ENCODE peak calls at places on chromosomes 13 and 19, in nine cellular contexts. I, S, F, V, M, Q, J, L and W are unnamed samples.

GRCh38 chr13:112236539-112237197 is 139.5 kb upstream of the SPACA7 start:
- DNase-seq in S (no peak), L (no peak), M (no peak), I (no peak), Q (no peak), J (no peak), V (no peak), F (no peak), W (no peak)

GRCh38 chr19:6060600-6061391 is 49.5 kb downstream of the RFX2 start:
- DNase-seq in V (no peak), M (peak; percentile 55), L (no peak), F (peak; percentile 55), S (peak; percentile 49), I (no peak), Q (no peak), J (no peak), W (no peak)

GRCh38 chr13:25232937-25233515 is 54.3 kb downstream of the MTMR6 start:
- DNase-seq in M (no peak), F (no peak), L (peak; percentile 4), V (no peak), S (peak; percentile 48), I (no peak), J (no peak), Q (peak; percentile 87), W (no peak)

GRCh38 chr19:1221141-1221903 is 15.7 kb downstream of the STK11 start:
- DNase-seq in S (peak; percentile 94), L (no peak), I (peak; percentile 65), F (no peak), V (no peak), Q (no peak), M (no peak), J (peak; percentile 48), W (peak; percentile 82)

GRCh38 chr13:45817833-45818232 is 33.7 kb downstream of the SIAH3 start:
- DNase-seq in J (no peak), F (no peak), M (no peak), L (no peak), Q (no peak), S (peak; percentile 43), V (no peak), I (no peak), W (no peak)

GRCh38 chr19:38045554-38046253 is 138.7 kb downstream of the SIPA1L3 start:
- DNase-seq in J (no peak), V (no peak), F (no peak), I (no peak), M (no peak), L (no peak), S (no peak), Q (no peak), W (no peak)

GRCh38 chr19:44580366-44580895 is 32.9 kb upstream of the IGSF23 start:
- DNase-seq in J (no peak), I (no peak), M (no peak), V (no peak), L (no peak), S (no peak), Q (no peak), F (no peak), W (no peak)

GRCh38 chr13:45492538-45492937 is 27.8 kb downstream of the COG3 start:
- DNase-seq in M (no peak), F (no peak), Q (no peak), V (no peak), L (no peak), I (no peak), J (no peak), S (no peak), W (no peak)

GRCh38 chr13:42380420-42381164 is 108.6 kb downstream of the AKAP11 start:
- DNase-seq in L (no peak), M (no peak), J (no peak), Q (no peak), S (no peak), I (no peak), F (no peak), V (peak; percentile 34), W (no peak)

GRCh38 chr13:98484289-98485219 is 92.4 kb downstream of the STK24 start:
- DNase-seq in L (peak; percentile 34), I (peak; percentile 71), S (peak; percentile 80), V (no peak), J (peak; percentile 77), M (peak; percentile 91), F (peak; percentile 75), Q (no peak), W (peak; percentile 90)

GRCh38 chr19:16088351-16088984 is 12.2 kb downstream of the TPM4 start:
- DNase-seq in S (no peak), F (no peak), J (peak; percentile 59), L (no peak), I (no peak), Q (no peak), V (no peak), M (no peak), W (peak; percentile 68)

GRCh38 chr13:30125422-30126073 is 181.8 kb downstream of the KATNAL1 start:
- DNase-seq in L (no peak), V (no peak), M (no peak), Q (no peak), I (no peak), F (no peak), S (no peak), J (peak; percentile 92), W (no peak)

GRCh38 chr19:5048091-5048726 is 79.3 kb downstream of the KDM4B start:
- DNase-seq in I (peak; percentile 92), Q (peak; percentile 28), V (no peak), F (peak; percentile 29), L (peak; percentile 49), M (peak; percentile 88), J (peak; percentile 80), S (peak; percentile 98), W (peak; percentile 92)

GRCh38 chr13:98225036-98225940 is 48.2 kb upstream of the RNF113B start:
- DNase-seq in Q (peak; percentile 42), L (no peak), V (no peak), M (no peak), I (no peak), J (no peak), S (no peak), F (no peak), W (no peak)

GRCh38 chr19:48746738-48747575 is at the start of gene IZUMO1:
- DNase-seq in M (peak; percentile 94), F (no peak), I (peak; percentile 91), L (no peak), S (peak; percentile 93), V (peak; percentile 23), Q (peak; percentile 78), J (peak; percentile 74), W (peak; percentile 85)

GRCh38 chr13:102812616-102813287 is 13.8 kb downstream of the BIVM start:
- DNase-seq in F (no peak), J (no peak), L (no peak), I (no peak), Q (no peak), S (peak; percentile 57), M (no peak), V (no peak), W (no peak)

GRCh38 chr13:46405457-46405856 is 18.4 kb upstream of the RUBCNL start:
- DNase-seq in J (no peak), I (no peak), S (no peak), L (no peak), F (no peak), V (no peak), Q (no peak), M (no peak), W (no peak)

GRCh38 chr13:41137951-41138350 is 5.3 kb upstream of the KBTBD6 start:
- DNase-seq in L (no peak), M (no peak), F (no peak), J (no peak), V (no peak), I (no peak), S (no peak), Q (no peak), W (no peak)

GRCh38 chr13:26037302-26037701 is 14.5 kb downstream of the SHISA2 start:
- DNase-seq in M (peak; percentile 85), I (peak; percentile 87), S (peak; percentile 80), J (no peak), F (no peak), V (no peak), Q (peak; percentile 89), L (peak; percentile 33), W (no peak)